ENCODE peak calls at places on chromosomes 2 and 18, in seven cellular contexts. W, P, H, J, B, E and V are unnamed samples.
A peak's percentile ranks its signal among the peaks of the same experiment; 100 is the strongest.

GRCh38 chr2:173048901-173049661 is 26.6 kb upstream of the MAP3K20 start:
- DNase-seq in W (peak; percentile 97), P (no peak), H (no peak), J (no peak), B (peak; percentile 37), E (peak; percentile 92), V (peak; percentile 46)

GRCh38 chr2:238286551-238286950 is 1.9 kb downstream of the PER2 start:
- DNase-seq in W (no peak), P (no peak), H (no peak), J (no peak), B (no peak), E (peak; percentile 48), V (no peak)

GRCh38 chr18:63260075-63260754 is 59.4 kb downstream of the BCL2 start:
- DNase-seq in W (no peak), P (no peak), H (no peak), J (no peak), B (no peak), E (no peak), V (no peak)

GRCh38 chr18:13376841-13377351 is 158.3 kb downstream of the LDLRAD4 start:
- DNase-seq in W (no peak), P (no peak), H (no peak), J (no peak), B (no peak), E (no peak), V (no peak)

GRCh38 chr2:118954297-118955060 is 12.5 kb downstream of the MARCO start:
- DNase-seq in W (no peak), P (no peak), H (no peak), J (no peak), B (no peak), E (no peak), V (no peak)

GRCh38 chr2:20665261-20666113 is 1.5 kb upstream of the GDF7 start:
- DNase-seq in W (no peak), P (no peak), H (peak; percentile 67), J (peak; percentile 70), B (no peak), E (no peak), V (no peak)

GRCh38 chr2:202113571-202114142 is 40.6 kb downstream of the KIAA2012 start:
- DNase-seq in W (no peak), P (no peak), H (no peak), J (no peak), B (no peak), E (peak; percentile 29), V (peak; percentile 30)

GRCh38 chr2:72570401-72570800 is 255.4 kb downstream of the EXOC6B start:
- DNase-seq in W (no peak), P (no peak), H (no peak), J (no peak), B (no peak), E (peak; percentile 36), V (peak; percentile 65)

GRCh38 chr2:72236445-72237067 is 88.9 kb upstream of the CYP26B1 start:
- DNase-seq in W (peak; percentile 36), P (no peak), H (no peak), J (no peak), B (no peak), E (no peak), V (no peak)

GRCh38 chr2:33511141-33511540 is 34.7 kb downstream of the RASGRP3 start:
- DNase-seq in W (no peak), P (no peak), H (no peak), J (no peak), B (no peak), E (no peak), V (no peak)

GRCh38 chr18:37532917-37533316 is 32.7 kb downstream of the CELF4 start:
- DNase-seq in W (no peak), P (no peak), H (no peak), J (no peak), B (no peak), E (no peak), V (no peak)

GRCh38 chr2:4354678-4355077 is 651.3 kb downstream of the DCDC2C start:
- DNase-seq in W (no peak), P (no peak), H (peak; percentile 51), J (peak; percentile 80), B (peak; percentile 4), E (peak; percentile 28), V (peak; percentile 14)
- TF ChIP-seq JUND in W (no peak), P (no peak), H (no peak), J (no peak), B (no peak), E (no peak), V (no peak)

DNA sequence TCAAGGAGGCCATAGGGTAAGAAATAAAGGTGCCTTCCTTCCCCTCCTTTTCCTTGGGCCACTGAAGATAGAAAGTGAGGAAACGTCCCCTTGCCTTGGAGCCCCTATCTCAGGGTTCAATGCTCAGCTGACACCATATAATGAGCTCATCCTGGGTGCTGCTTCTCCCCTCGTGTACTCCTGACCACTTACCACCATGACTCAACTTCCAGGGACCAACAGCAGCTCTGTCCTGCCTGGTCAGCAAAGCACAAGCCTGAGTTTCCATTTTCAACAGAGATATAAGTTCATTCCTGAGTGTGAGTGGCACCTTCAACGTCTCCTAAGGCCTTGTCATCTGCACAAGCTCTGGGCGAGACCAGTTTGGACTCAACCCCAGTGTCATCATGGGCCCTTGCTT is 151.2 kb downstream of the CAPN13 start:
- DNase-seq in W (no peak), P (no peak), H (no peak), J (no peak), B (peak; percentile 12), E (no peak), V (no peak)
- TF ChIP-seq JUND in W (no peak), P (no peak), H (no peak), J (no peak), B (no peak), E (no peak), V (no peak)

GRCh38 chr2:128363991-128364390 is 45.3 kb upstream of the HS6ST1 start:
- DNase-seq in W (no peak), P (no peak), H (peak; percentile 64), J (no peak), B (no peak), E (no peak), V (no peak)
- TF ChIP-seq JUND in W (no peak), P (no peak), H (no peak), J (no peak), B (no peak), E (no peak), V (no peak)

GRCh38 chr18:34977787-34978532 is 63.3 kb upstream of the MAPRE2 start:
- DNase-seq in W (no peak), P (no peak), H (peak; percentile 39), J (peak; percentile 77), B (peak; percentile 75), E (no peak), V (peak; percentile 7)
- TF ChIP-seq JUND in W (peak; percentile 13), P (no peak), H (no peak), J (no peak), B (no peak), E (peak; percentile 19), V (no peak)

DNA sequence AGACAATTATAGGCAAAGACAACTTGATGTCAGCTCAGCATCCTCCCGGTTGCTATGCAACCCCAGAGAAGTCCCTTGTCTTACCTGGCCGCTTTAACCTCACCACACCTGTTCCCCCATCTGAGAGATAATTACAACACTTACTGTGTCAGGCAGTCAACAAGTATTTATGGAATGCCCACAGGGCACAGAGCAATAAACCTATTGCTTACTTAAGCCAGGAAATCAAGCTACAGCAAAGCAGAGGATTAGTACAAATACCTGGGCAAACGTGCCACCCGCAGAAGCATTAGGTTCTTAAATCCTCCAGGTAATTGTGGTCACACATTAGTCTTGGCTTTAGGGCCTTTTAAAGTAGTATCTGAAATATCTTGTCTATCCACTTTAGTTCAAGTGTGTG is 320.4 kb upstream of the REV1 start:
- DNase-seq in W (no peak), P (no peak), H (no peak), J (no peak), B (no peak), E (no peak), V (peak; percentile 99)
- TF ChIP-seq JUND in W (no peak), P (no peak), H (no peak), J (no peak), B (no peak), E (no peak), V (peak; percentile 89)

DNA sequence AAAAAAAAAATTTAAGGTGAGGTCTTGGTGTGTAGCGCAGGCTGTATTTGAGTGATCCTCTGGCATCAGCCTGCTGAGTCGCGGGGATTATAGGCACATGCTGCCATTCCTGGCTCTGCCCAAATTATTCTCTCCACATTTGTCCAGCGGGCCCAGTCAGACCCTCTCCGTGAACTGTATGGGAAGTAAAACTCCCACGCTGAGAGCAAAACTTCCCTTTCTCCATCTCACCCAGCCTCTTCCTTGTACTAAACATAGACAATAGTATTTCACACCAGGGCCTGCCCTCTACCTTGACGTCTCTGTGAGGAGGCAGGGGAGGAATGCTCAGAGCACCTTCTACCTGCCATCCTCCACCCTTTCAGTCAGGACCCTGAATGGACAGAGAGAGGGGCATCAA is 37.0 kb downstream of the EIF4E2 start:
- DNase-seq in W (no peak), P (no peak), H (no peak), J (no peak), B (no peak), E (no peak), V (no peak)
- TF ChIP-seq JUND in W (no peak), P (no peak), H (no peak), J (no peak), B (no peak), E (no peak), V (no peak)

GRCh38 chr2:38739524-38739923 is 11.6 kb downstream of the SRSF7 start:
- DNase-seq in W (no peak), P (no peak), H (no peak), J (no peak), B (peak; percentile 34), E (no peak), V (no peak)

GRCh38 chr2:38742797-38743559 is 8.2 kb downstream of the SRSF7 start:
- DNase-seq in W (no peak), P (no peak), H (no peak), J (no peak), B (no peak), E (no peak), V (no peak)

GRCh38 chr2:38741542-38741852 is 9.7 kb downstream of the SRSF7 start:
- DNase-seq in W (no peak), P (no peak), H (no peak), J (no peak), B (no peak), E (no peak), V (no peak)

GRCh38 chr2:38743672-38744398 is 7.3 kb downstream of the SRSF7 start:
- DNase-seq in W (no peak), P (no peak), H (no peak), J (no peak), B (no peak), E (no peak), V (no peak)

GRCh38 chr2:38740851-38741541 is 10.2 kb downstream of the SRSF7 start:
- DNase-seq in W (no peak), P (no peak), H (peak; percentile 50), J (no peak), B (peak; percentile 38), E (peak; percentile 60), V (peak; percentile 26)
- TF ChIP-seq JUND in W (no peak), P (no peak), H (no peak), J (no peak), B (no peak), E (no peak), V (no peak)